ENCODE peak calls at places on chromosome 19, in four cellular contexts. V is IMR-90, R is mesendoderm, Z is H1. U is an unnamed sample.

GRCh38 chr19:923551-924211 is 2.2 kb upstream of the ARID3A start:
- DNase-seq in V (no peak), R (no peak), Z (no peak), U (no peak)

GRCh38 chr19:29665826-29666633 is 769 bp downstream of the PLEKHF1 start:
- DNase-seq in Z (peak), V (peak), R (peak), U (peak)

GRCh38 chr19:4657835-4658234 is 12.3 kb downstream of the MYDGF start:
- DNase-seq in V (no peak), R (no peak), Z (no peak), U (no peak)

GRCh38 chr19:55283548-55284393 is at the start of gene BRSK1:
- DNase-seq in Z (peak), R (peak), V (peak), U (peak)

GRCh38 chr19:47094557-47095517 is 18.7 kb downstream of the ZC3H4 start:
- DNase-seq in R (no peak), Z (no peak), V (no peak), U (no peak)

GRCh38 chr19:2337329-2337707 is 8.8 kb downstream of the SPPL2B start:
- DNase-seq in R (peak), V (peak), Z (peak), U (peak)

GRCh38 chr19:23345838-23346237 is 49.4 kb downstream of the ZNF91 start:
- DNase-seq in R (peak), Z (peak), V (no peak), U (peak)

GRCh38 chr19:51783373-51783772 is 11.6 kb upstream of the FPR3 start:
- DNase-seq in R (peak), V (no peak), Z (no peak), U (no peak)

GRCh38 chr19:55208880-55209429 is 346 bp downstream of the PTPRH start:
- DNase-seq in Z (no peak), V (no peak), R (no peak), U (peak)

GRCh38 chr19:2391118-2391725 is 31.2 kb downstream of the TMPRSS9 start:
- DNase-seq in V (peak), Z (no peak), R (peak), U (no peak)

GRCh38 chr19:45406957-45407375 is 522 bp downstream of the POLR1G start:
- DNase-seq in R (no peak), Z (no peak), V (no peak), U (no peak)
- H3K27ac ChIP-seq in R (no peak), Z (no peak), V (peak), U (no peak)

DNA sequence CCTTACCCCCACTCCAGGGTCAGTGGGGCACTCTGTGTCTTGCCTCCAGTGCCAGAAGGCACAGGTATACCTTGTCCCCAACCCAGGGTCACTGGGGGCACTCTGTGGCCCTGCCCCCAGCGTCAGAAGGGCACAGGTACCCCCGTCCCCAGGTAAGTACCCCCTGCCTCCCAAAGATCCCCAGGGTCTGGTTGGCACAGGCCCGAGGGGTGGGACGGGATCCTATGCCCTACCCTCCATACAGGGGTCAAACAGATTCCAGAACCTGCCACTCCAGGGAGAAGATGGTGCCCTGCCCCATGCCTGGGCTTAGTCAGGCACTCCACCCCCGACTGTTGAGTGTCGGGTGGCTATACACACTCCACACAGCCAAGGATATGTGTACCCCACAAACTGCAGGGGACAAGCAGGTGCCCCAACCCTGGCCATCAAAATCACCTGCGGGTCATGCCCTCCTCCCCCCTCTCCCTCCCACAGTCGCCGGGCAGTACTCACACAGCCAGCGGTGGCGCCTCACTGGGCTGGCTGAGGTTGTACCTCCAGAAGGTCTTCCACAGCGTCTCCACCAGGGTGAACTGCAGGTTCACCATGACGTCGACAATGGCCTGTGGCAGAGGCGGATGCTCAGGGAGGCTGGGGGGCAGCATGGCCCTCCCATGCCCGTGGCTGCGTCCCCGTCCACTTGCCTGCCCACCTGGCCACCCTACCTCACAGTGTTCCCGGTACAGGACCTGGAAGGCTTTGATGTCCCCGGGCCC is 13.8 kb downstream of the DCAF15 start:
- DNase-seq in R (peak), Z (no peak), V (no peak), U (peak)
- H3K56ac ChIP-seq in R (no peak), Z (no peak), V (no peak), U (no peak)

GRCh38 chr19:18683955-18684641 is 618 bp downstream of the CRTC1 start:
- DNase-seq in Z (no peak), R (no peak), V (no peak), U (peak)
- H4K8ac ChIP-seq in Z (peak), R (no peak), V (peak), U (no peak)

GRCh38 chr19:41744850-41745249 is 10.5 kb upstream of the CEACAM6 start:
- DNase-seq in V (no peak), Z (no peak), R (no peak), U (no peak)
- H3K27ac ChIP-seq in V (no peak), Z (no peak), R (no peak), U (no peak)

DNA sequence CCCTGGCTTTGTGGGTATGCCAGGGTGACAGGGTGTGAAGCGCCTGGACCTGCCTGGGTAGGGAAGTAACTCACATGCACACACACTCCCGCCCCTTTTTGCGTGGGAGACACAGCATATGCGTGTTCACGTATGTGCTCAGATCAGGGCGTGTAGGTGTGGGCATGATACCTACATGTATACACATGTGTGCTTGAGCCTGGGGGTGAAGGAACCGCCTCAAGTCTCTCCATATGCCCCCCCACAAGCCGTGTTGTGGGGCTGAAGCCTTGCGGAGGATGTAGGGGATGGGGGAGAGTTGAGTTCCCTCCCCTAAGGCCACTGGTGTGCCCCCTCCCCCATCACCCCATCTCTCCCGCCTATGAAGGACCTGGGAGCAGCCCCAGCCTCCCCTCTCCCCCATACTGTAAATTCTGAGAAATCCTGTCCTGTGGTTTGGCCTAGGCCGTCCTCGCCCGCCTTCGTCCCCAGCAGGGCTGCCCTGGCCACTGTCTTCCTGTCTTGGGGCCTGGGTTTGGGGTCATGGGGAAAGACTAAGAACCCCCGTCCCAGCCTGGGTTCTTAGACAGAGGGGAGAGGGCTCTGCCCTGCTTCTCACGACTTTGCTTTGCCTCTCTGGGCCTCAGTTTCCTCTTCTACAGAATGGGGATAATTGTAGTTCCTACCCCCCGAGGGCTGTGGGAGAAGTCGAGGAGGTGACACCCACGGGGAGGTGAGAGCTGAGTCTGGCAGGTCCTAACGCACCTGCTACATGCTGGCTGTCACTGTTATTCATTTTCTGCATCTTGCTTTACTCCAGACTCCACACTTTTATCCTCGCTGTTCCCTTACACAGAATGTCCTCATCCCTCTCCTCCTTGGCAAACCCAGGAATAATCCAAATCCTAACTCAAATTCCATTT is 14.3 kb downstream of the ACTL9 start:
- DNase-seq in V (no peak), Z (no peak), R (no peak), U (no peak)
- H3K56ac ChIP-seq in V (no peak), Z (no peak), R (no peak), U (no peak)

GRCh38 chr19:38417146-38417543 is 8.9 kb downstream of the RASGRP4 start:
- DNase-seq in V (no peak), Z (no peak), R (no peak), U (no peak)
- H4K8ac ChIP-seq in V (no peak), Z (peak), R (no peak), U (no peak)

GRCh38 chr19:48290923-48291700 is 21.2 kb downstream of the ZNF114 start:
- DNase-seq in V (peak), Z (peak), R (peak), U (peak)

GRCh38 chr19:48296963-48297734 is 27.3 kb downstream of the ZNF114 start:
- DNase-seq in V (no peak), R (no peak), Z (peak), U (peak)

GRCh38 chr19:48295458-48295857 is 25.6 kb downstream of the ZNF114 start:
- DNase-seq in Z (no peak), V (no peak), R (no peak), U (no peak)

GRCh38 chr19:48290341-48290922 is 20.6 kb downstream of the ZNF114 start:
- DNase-seq in Z (peak), V (peak), R (peak), U (peak)

DNA sequence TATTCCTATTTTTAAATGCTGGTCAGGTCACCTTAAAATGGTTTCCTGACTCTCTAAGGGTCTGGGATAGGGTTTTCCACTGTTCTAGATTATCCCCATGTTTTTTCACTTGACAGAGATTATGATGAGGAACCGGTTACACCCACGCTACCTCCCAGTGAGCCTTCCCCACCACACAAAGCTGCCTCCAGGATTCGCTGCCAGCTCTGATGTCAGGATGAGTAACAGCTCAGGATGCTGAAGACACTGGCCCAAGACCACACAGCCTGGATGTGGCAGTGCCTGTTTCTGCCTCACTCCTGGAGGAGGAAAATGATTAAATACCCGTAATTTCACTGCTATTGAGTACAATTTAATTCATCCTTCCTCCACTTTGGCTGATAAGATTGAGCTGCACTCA is 22.9 kb downstream of the ZNF114 start:
- DNase-seq in Z (no peak), V (peak), R (peak), U (no peak)
- H3K27ac ChIP-seq in Z (no peak), V (no peak), R (no peak), U (no peak)

U was measured in H9.